ENCODE peak calls at places on chromosomes 3 and 15, in five cellular contexts. T is NCI-H2081, M is lower lobe of right lung, Q is IMR-90, V is midbrain. R is an unnamed sample.

GRCh38 chr15:91199511-91199910 is 99.5 kb downstream of the SV2B start:
- DNase-seq in T (peak), M (no peak), Q (no peak), V (no peak), R (no peak)

GRCh38 chr3:138249636-138250035 is 62.5 kb downstream of the ARMC8 start:
- DNase-seq in T (no peak), M (no peak), Q (no peak), V (no peak), R (no peak)

GRCh38 chr3:134978658-134979057 is 183.6 kb downstream of the EPHB1 start:
- DNase-seq in T (no peak), M (no peak), Q (no peak), V (no peak), R (no peak)

GRCh38 chr3:52820741-52821140 is 9.7 kb downstream of the ITIH4 start:
- DNase-seq in T (no peak), M (no peak), Q (peak), V (no peak), R (no peak)

GRCh38 chr3:125061170-125061569 is 5.4 kb upstream of the HEG1 start:
- DNase-seq in T (no peak), M (no peak), Q (peak), V (no peak), R (no peak)

GRCh38 chr15:54353726-54354125 is 375.5 kb downstream of the UNC13C start:
- DNase-seq in T (no peak), M (no peak), Q (no peak), V (no peak), R (no peak)

GRCh38 chr15:90143176-90143655 is 40.9 kb upstream of the IDH2 start:
- DNase-seq in T (peak), M (peak), Q (peak), V (peak), R (peak)

GRCh38 chr15:68629519-68630204 is 50.9 kb downstream of the CORO2B start:
- DNase-seq in T (peak), M (no peak), Q (no peak), V (no peak), R (no peak)

GRCh38 chr3:156761007-156761406 is 65.1 kb upstream of the LEKR1 start:
- DNase-seq in T (no peak), M (no peak), Q (no peak), V (no peak), R (no peak)

GRCh38 chr3:144380832-144381231 is 409.2 kb downstream of the DIPK2A start:
- DNase-seq in T (no peak), M (no peak), Q (no peak), V (peak), R (no peak)

GRCh38 chr15:101567089-101567488 is 77.6 kb upstream of the PCSK6 start:
- DNase-seq in T (no peak), M (no peak), Q (no peak), V (no peak), R (no peak)

GRCh38 chr3:62295571-62295970 is 77.8 kb downstream of the FEZF2 start:
- DNase-seq in T (no peak), M (no peak), Q (no peak), V (no peak), R (no peak)

GRCh38 chr3:93973160-93974126 is at the start of gene PROS1:
- DNase-seq in T (peak), M (peak), Q (peak), V (peak), R (peak)

GRCh38 chr3:72756900-72757299 is 91.3 kb downstream of the SHQ1 start:
- DNase-seq in T (no peak), M (no peak), Q (no peak), V (no peak), R (no peak)

GRCh38 chr3:107794664-107795443 is 272.1 kb downstream of the BBX start:
- DNase-seq in T (no peak), M (no peak), Q (peak), V (peak), R (no peak)

GRCh38 chr3:30198162-30198561 is 408.2 kb upstream of the TGFBR2 start:
- DNase-seq in T (no peak), M (no peak), Q (no peak), V (no peak), R (no peak)

GRCh38 chr3:127604035-127604434 is 5.8 kb downstream of the MCM2 start:
- DNase-seq in T (no peak), M (no peak), Q (no peak), V (no peak), R (no peak)